ENCODE peak calls at places on chromosomes 5 and 9, in six cellular contexts. V is thyroid gland, O is kidney, X is body of pancreas, W is cardiac muscle cell, M is left ventricle myocardium inferior. C is an unnamed sample.

GRCh38 chr9:110255064-110255416 is 1.3 kb downstream of the TXN start:
- DNase-seq in X (no peak), O (peak; percentile 77), M (no peak), W (no peak), V (peak; percentile 13), C (no peak)

GRCh38 chr9:130023994-130024596 is 18.9 kb downstream of the FNBP1 start:
- DNase-seq in V (no peak), O (no peak), X (no peak), W (no peak), M (no peak), C (no peak)

GRCh38 chr9:77127071-77127470 is 50.3 kb upstream of the VPS13A start:
- DNase-seq in O (no peak), W (no peak), V (no peak), M (no peak), X (no peak), C (no peak)

GRCh38 chr5:38023353-38023752 is 183.5 kb upstream of the GDNF start:
- DNase-seq in M (no peak), O (no peak), W (no peak), V (no peak), X (no peak), C (no peak)

GRCh38 chr5:56814361-56814962 is 887 bp upstream of the MAP3K1 start:
- DNase-seq in O (peak; percentile 86), W (no peak), M (peak; percentile 44), X (peak; percentile 77), V (peak; percentile 75), C (peak; percentile 61)

GRCh38 chr5:32168460-32169033 is 5.6 kb downstream of the GOLPH3 start:
- DNase-seq in V (no peak), M (no peak), W (peak; percentile 73), X (no peak), O (no peak), C (no peak)

GRCh38 chr5:132498152-132498551 is 7.6 kb upstream of the IRF1 start:
- DNase-seq in O (no peak), M (peak; percentile 24), V (peak; percentile 31), W (peak; percentile 55), X (peak; percentile 73), C (no peak)

GRCh38 chr9:99666571-99666970 is 155.1 kb upstream of the NR4A3 start:
- DNase-seq in V (no peak), X (no peak), W (no peak), M (no peak), O (no peak), C (no peak)

GRCh38 chr9:96130970-96131369 is 171.0 kb downstream of the HSD17B3 start:
- DNase-seq in M (no peak), X (no peak), O (no peak), W (no peak), V (no peak), C (no peak)

GRCh38 chr9:114652776-114653555 is 4.6 kb downstream of the TEX53 start:
- DNase-seq in V (no peak), M (no peak), X (no peak), O (no peak), W (no peak), C (no peak)

GRCh38 chr9:123316053-123316718 is 39.8 kb upstream of the CRB2 start:
- DNase-seq in O (peak; percentile 7), X (no peak), W (no peak), V (no peak), M (no peak), C (no peak)

GRCh38 chr5:59863777-59864176 is 29.7 kb downstream of the PDE4D start:
- DNase-seq in M (no peak), W (no peak), V (no peak), X (no peak), O (no peak), C (no peak)

GRCh38 chr9:128361981-128362646 is 9.1 kb upstream of the URM1 start:
- DNase-seq in O (peak; percentile 91), X (peak; percentile 90), M (peak; percentile 79), V (peak; percentile 87), W (peak; percentile 90), C (peak; percentile 82)

GRCh38 chr9:15430920-15431844 is 8.5 kb downstream of the SNAPC3 start:
- DNase-seq in O (no peak), W (no peak), X (peak; percentile 42), M (no peak), V (peak; percentile 51), C (no peak)

GRCh38 chr9:128554155-128554862 is 1.9 kb downstream of the SPTAN1 start:
- DNase-seq in V (peak; percentile 78), O (no peak), W (peak; percentile 96), M (peak; percentile 52), X (peak; percentile 70), C (peak; percentile 80)

GRCh38 chr9:34985311-34985899 is 4.1 kb upstream of the DNAJB5 start:
- DNase-seq in O (no peak), W (peak; percentile 81), X (peak; percentile 69), M (peak; percentile 43), V (peak; percentile 61), C (peak; percentile 75)
- TF ChIP-seq CTCF in O (peak; percentile 83), W (peak; percentile 89), X (peak; percentile 69), M (peak; percentile 86), V (peak; percentile 64), C (peak; percentile 83)

GRCh38 chr9:92722386-92723298 is 42.0 kb downstream of the BICD2 start:
- DNase-seq in M (no peak), W (no peak), V (peak; percentile 51), O (no peak), X (no peak), C (no peak)
- H3K36me3 ChIP-seq in M (peaks cover 54% of the 10 kb centered on the region), W (peaks cover 30% of the 10 kb centered on the region), V (peaks cover 31% of the 10 kb centered on the region), O (peaks cover 35% of the 10 kb centered on the region), X (peaks cover 20% of the 10 kb centered on the region), C (no peaks in the 10 kb centered on the region)

GRCh38 chr9:95091971-95092320 is 225.6 kb downstream of the FANCC start:
- DNase-seq in W (peak; percentile 62), X (no peak), M (no peak), O (no peak), V (peak; percentile 18), C (no peak)
- H3K4me1 ChIP-seq in W (peaks cover 17% of the 10 kb centered on the region), X (peaks cover 55% of the 10 kb centered on the region), M (peaks cover 98% of the 10 kb centered on the region), O (peaks cover 39% of the 10 kb centered on the region), V (peaks cover 65% of the 10 kb centered on the region), C (peaks cover 31% of the 10 kb centered on the region)

DNA sequence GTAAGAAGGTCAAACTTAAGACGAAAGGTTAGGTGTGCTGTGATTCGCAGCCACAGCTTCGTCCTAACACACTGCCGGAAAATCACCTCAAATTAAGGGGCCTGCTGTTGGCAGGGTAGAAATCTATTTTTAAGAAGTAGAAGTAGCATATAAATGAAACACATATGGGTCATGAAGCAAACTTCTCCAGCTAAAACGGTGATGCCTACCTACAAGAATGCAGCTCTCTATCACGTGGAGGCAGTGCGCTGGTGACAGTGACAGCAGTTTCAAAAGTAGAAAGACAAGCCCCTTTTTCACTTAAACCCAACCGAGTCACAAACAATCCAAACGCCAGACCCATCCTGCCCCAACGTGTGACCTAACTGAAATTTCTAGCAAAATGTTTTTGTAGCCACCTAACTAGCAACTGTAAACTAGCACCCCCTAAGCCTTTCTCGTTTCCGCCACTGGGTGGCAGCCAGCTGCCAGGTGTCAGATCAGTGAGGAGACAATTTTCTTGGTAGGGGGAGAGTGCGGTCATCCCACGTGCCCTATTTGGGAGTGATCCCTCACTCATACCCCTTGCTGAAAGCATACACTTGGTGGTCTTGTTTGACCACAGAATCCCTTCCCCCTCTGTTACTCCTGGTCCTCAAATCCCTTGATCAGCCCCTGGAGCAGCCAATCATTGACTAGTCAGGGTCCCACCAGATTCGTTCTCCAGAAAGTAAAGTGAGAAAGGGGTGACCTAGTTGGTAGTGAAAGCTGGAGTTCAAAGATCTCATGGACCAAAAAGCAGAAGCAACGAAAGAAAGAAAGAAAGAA is 71.8 kb upstream of the MAMDC2 start:
- DNase-seq in M (peak; percentile 80), V (peak; percentile 77), W (peak; percentile 72), X (peak; percentile 75), O (peak; percentile 67), C (peak; percentile 25)
- TF ChIP-seq CTCF in M (peak; percentile 90), V (peak; percentile 85), W (peak; percentile 95), X (peak; percentile 87), O (peak; percentile 77), C (peak; percentile 55)

DNA sequence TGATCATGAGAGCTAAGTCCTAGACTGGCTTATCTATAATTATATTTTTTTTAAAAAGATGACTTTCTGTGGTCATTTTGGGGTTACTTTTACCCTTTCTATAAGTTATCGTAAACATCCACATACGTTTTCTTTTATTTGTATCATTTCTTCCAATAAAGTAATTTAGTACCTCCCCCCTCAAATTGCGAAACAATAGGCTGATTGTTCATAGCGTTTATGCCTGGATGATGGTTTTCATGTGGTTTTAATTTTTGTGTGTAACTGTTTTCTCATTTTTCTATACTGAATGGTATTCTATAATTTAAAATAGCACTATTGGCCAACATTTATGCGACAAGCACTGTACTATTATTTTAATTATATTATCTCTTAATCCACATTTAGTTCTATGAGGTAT is 44.5 kb downstream of the SMC5 start:
- DNase-seq in V (no peak), X (no peak), O (no peak), M (no peak), W (peak; percentile 62), C (no peak)
- H3K36me3 ChIP-seq in V (peaks cover 27% of the 10 kb centered on the region), X (no peaks in the 10 kb centered on the region), O (peaks cover 18% of the 10 kb centered on the region), M (peaks cover 71% of the 10 kb centered on the region), W (peaks cover 40% of the 10 kb centered on the region), C (no peaks in the 10 kb centered on the region)

GRCh38 chr9:107973451-107973850 is 483.9 kb upstream of the KLF4 start:
- DNase-seq in V (no peak), X (no peak), O (no peak), W (no peak), M (no peak), C (no peak)
- H3K4me1 ChIP-seq in V (no peaks in the 10 kb centered on the region), X (no peaks in the 10 kb centered on the region), O (no peaks in the 10 kb centered on the region), W (no peaks in the 10 kb centered on the region), M (peaks cover 27% of the 10 kb centered on the region), C (no peaks in the 10 kb centered on the region)

DNA sequence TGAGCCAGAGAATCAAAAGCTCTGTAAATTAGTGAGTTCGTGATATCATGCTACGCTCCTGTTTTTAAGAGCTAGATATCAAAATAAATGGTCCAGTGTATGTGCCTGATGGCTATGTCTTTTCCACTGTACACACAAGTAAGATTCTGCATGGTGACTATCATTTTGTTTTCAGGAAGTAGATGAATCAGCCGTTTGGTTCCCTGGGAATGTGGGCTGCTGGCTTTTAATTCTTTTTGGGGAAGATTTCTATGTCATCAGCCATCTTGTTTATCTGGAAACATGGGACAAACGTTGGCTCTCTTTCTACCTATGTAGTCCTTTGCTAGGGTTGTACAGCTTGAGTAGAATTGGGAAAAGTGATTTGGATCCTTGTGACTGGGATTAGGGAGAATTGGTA is 126.7 kb downstream of the GRIA1 start:
- DNase-seq in O (no peak), V (no peak), M (no peak), W (peak; percentile 44), X (no peak), C (no peak)
- TF ChIP-seq CTCF in O (no peak), V (no peak), M (no peak), W (no peak), X (no peak), C (no peak)

DNA sequence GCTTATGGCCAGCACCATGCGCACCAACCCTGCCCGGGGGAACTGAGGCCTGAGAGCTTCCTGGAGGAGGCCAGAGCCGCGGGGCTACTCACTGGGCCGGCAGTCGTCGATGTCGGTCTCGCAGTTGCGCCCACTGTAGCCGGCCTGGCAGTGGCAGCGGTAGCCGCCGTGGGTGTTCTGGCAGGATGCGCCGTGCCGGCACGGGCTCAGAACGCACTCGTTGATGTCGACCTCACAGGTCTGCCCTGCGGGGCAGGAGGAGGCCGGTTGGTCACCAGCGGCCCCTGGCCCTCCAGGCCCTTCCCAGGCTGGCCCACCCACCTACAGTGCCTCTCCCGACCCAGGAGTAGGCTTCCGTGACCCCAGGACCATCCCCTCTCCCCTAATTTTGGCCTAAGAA is 27.7 kb upstream of the SEC16A start:
- DNase-seq in W (no peak), V (no peak), O (no peak), M (no peak), X (no peak), C (no peak)
- H3K36me3 ChIP-seq in W (peaks cover 13% of the 10 kb centered on the region), V (peaks cover 44% of the 10 kb centered on the region), O (peaks cover 51% of the 10 kb centered on the region), M (peaks cover 86% of the 10 kb centered on the region), X (peaks cover 28% of the 10 kb centered on the region), C (no peaks in the 10 kb centered on the region)

GRCh38 chr5:10633271-10634049 is 69.6 kb downstream of the ANKRD33B start:
- DNase-seq in M (no peak), W (no peak), X (no peak), V (no peak), O (no peak), C (no peak)
- H3K4me1 ChIP-seq in M (peaks cover 13% of the 10 kb centered on the region), W (no peaks in the 10 kb centered on the region), X (no peaks in the 10 kb centered on the region), V (no peaks in the 10 kb centered on the region), O (no peaks in the 10 kb centered on the region), C (no peaks in the 10 kb centered on the region)

C was measured in Caco-2.